ENCODE peak calls at places on chromosomes 12 and 14, in ten cellular contexts. U is mammary epithelial cell, N is Caco-2, C is fibroblast of the aortic adventitia, H is A673, R is A549, Y is cardiac muscle cell, J is stomach, S is tibial nerve, L is PC-3. Z is an unnamed sample.

GRCh38 chr12:46944104-46944503 is 118.3 kb upstream of the SLC38A4 start:
- DNase-seq in U (peak; percentile 70), N (no peak), C (peak; percentile 76), H (peak; percentile 73), R (no peak), Y (peak; percentile 24), J (no peak), S (no peak), L (peak; percentile 64), Z (no peak)

GRCh38 chr14:105092912-105093425 is 27.7 kb upstream of the GPR132 start:
- DNase-seq in U (peak; percentile 45), N (peak; percentile 68), C (peak; percentile 42), H (peak; percentile 68), R (peak; percentile 77), Y (peak; percentile 62), J (peak; percentile 70), S (no peak), L (peak; percentile 66), Z (no peak)

GRCh38 chr14:25006961-25007795 is 42.8 kb downstream of the STXBP6 start:
- DNase-seq in U (peak; percentile 85), N (peak; percentile 42), C (peak; percentile 86), H (peak; percentile 67), R (peak; percentile 21), Y (no peak), J (no peak), S (no peak), L (peak; percentile 62), Z (no peak)

GRCh38 chr14:74929242-74929641 is 6.2 kb upstream of the RPS6KL1 start:
- DNase-seq in U (no peak), N (no peak), C (no peak), H (no peak), R (no peak), Y (no peak), J (no peak), S (no peak), L (no peak), Z (no peak)

GRCh38 chr14:50937325-50937724 is 7.0 kb downstream of the PYGL start:
- DNase-seq in U (peak; percentile 78), N (no peak), C (peak; percentile 76), H (peak; percentile 39), R (no peak), Y (no peak), J (no peak), S (no peak), L (peak; percentile 73), Z (no peak)

GRCh38 chr12:6430124-6430989 is 14.4 kb upstream of the CD27 start:
- DNase-seq in U (peak; percentile 90), N (peak; percentile 50), C (peak; percentile 100), H (peak; percentile 94), R (peak; percentile 93), Y (no peak), J (peak; percentile 87), S (peak; percentile 87), L (peak; percentile 94), Z (peak; percentile 36)

GRCh38 chr12:123076604-123077297 is 74.1 kb downstream of the PITPNM2 start:
- DNase-seq in U (peak; percentile 37), N (no peak), C (no peak), H (no peak), R (no peak), Y (no peak), J (no peak), S (no peak), L (peak; percentile 30), Z (no peak)

GRCh38 chr12:77124767-77125166 is 59.4 kb upstream of the E2F7 start:
- DNase-seq in U (peak; percentile 82), N (no peak), C (peak; percentile 52), H (no peak), R (no peak), Y (no peak), J (no peak), S (no peak), L (no peak), Z (no peak)

GRCh38 chr14:77009014-77009413 is 19.5 kb downstream of the IRF2BPL start:
- DNase-seq in U (peak; percentile 81), N (no peak), C (no peak), H (no peak), R (no peak), Y (no peak), J (no peak), S (no peak), L (peak; percentile 64), Z (no peak)

GRCh38 chr12:48932878-48933277 is 7.6 kb upstream of the FKBP11 start:
- DNase-seq in U (no peak), N (no peak), C (no peak), H (no peak), R (no peak), Y (no peak), J (no peak), S (no peak), L (no peak), Z (no peak)

GRCh38 chr14:34169561-34169960 is 218.7 kb upstream of the EGLN3 start:
- DNase-seq in U (no peak), N (no peak), C (no peak), H (no peak), R (no peak), Y (no peak), J (no peak), S (no peak), L (no peak), Z (no peak)

GRCh38 chr14:96040836-96041371 is 1.7 kb downstream of the C14orf132 start:
- DNase-seq in U (no peak), N (no peak), C (peak; percentile 32), H (no peak), R (no peak), Y (no peak), J (no peak), S (no peak), L (no peak), Z (no peak)

GRCh38 chr12:122123761-122124145 is 45.2 kb downstream of the MLXIP start:
- DNase-seq in U (no peak), N (no peak), C (no peak), H (no peak), R (no peak), Y (no peak), J (no peak), S (no peak), L (no peak), Z (no peak)

GRCh38 chr12:132675753-132676152 is 11.4 kb downstream of the POLE start:
- DNase-seq in U (no peak), N (no peak), C (no peak), H (no peak), R (no peak), Y (no peak), J (no peak), S (no peak), L (no peak), Z (no peak)
- TF ChIP-seq CTCF in U (no peak), N (no peak), C (no peak), H (no peak), R (no peak), Y (no peak), J (no peak), S (no peak), L (no peak), Z (no peak)

DNA sequence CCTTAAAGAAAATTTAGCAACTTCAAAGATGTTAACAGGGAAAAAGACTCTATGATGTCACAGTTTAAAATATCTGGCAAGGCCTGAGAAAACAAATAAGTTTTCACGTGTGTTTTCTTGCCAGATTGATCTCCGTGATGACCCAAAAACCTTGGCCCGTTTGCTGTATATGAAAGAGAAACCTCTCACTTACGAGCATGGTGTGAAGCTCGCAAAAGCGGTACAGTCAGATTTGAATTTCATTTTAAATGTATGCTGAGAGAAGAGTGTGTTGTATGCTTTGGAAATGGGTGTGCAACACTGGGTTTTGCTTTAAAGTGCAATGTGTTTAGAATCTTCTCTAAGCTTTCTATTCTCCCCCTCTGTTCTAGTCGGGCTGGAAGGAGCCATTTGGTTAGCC is 35.7 kb downstream of the GPHB5 start:
- DNase-seq in U (no peak), N (no peak), C (peak; percentile 26), H (no peak), R (no peak), Y (no peak), J (no peak), S (no peak), L (no peak), Z (no peak)
- H3K4me3 ChIP-seq in U (no peak overlapping the region), N (no peak overlapping the region), C (no peak overlapping the region), H (no peak overlapping the region), R (no peak overlapping the region), Y (no peak overlapping the region), J (no peak overlapping the region), S (no peak overlapping the region), L (no peak overlapping the region), Z (no peak overlapping the region)

GRCh38 chr12:86730233-86730632 is 474.0 kb upstream of the MGAT4C start:
- DNase-seq in U (no peak), N (no peak), C (no peak), H (no peak), R (no peak), Y (no peak), J (no peak), S (no peak), L (no peak), Z (no peak)

GRCh38 chr12:86727151-86727550 is 471.0 kb upstream of the MGAT4C start:
- DNase-seq in U (peak; percentile 36), N (no peak), C (peak; percentile 71), H (no peak), R (no peak), Y (no peak), J (no peak), S (no peak), L (peak; percentile 60), Z (no peak)

GRCh38 chr12:86735072-86735471 is 478.9 kb upstream of the MGAT4C start:
- DNase-seq in U (no peak), N (no peak), C (no peak), H (no peak), R (no peak), Y (no peak), J (no peak), S (no peak), L (no peak), Z (no peak)

GRCh38 chr12:86724716-86725115 is 468.5 kb upstream of the MGAT4C start:
- DNase-seq in U (no peak), N (no peak), C (peak; percentile 35), H (no peak), R (no peak), Y (no peak), J (no peak), S (no peak), L (no peak), Z (no peak)

GRCh38 chr12:86729798-86730197 is 473.6 kb upstream of the MGAT4C start:
- DNase-seq in U (no peak), N (no peak), C (no peak), H (no peak), R (no peak), Y (no peak), J (no peak), S (no peak), L (no peak), Z (no peak)
- TF ChIP-seq CTCF in U (no peak), N (no peak), C (no peak), H (no peak), R (no peak), Y (no peak), J (no peak), S (no peak), L (no peak), Z (no peak)

DNA sequence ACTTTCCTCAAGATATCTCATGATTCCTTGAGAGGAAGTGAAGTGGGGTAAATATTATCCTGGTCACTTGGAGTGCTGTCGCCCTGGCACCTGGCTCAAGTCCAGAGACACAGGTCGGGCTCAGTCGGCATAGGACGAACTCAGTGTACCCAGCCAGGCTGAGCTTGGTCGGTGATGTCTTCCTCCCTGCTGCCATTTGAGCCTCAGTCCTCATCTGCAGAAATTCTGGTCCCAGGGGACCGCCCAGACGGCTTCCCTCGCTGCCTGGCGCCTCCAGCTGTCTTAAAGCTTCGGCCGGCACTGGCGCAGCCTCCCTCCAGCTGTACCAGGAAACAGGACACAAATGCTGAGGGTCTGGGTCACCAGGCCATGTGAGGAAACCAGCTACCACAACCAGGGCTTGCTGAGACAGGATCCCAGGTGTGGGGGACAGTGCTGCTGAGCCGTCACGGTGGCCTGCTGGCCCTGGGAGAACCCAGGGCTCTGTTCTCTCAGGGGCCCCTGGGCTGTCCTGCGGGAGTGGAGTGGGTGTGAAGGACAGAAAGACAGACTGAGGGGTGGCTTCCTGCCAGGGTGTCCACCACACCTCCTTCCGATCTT is 5.0 kb upstream of the KLC1 start:
- DNase-seq in U (no peak), N (no peak), C (no peak), H (no peak), R (no peak), Y (no peak), J (peak; percentile 51), S (no peak), L (no peak), Z (peak; percentile 86)
- H3K4me3 ChIP-seq in U (no peak overlapping the region), N (no peak overlapping the region), C (no peak overlapping the region), H (no peak overlapping the region), R (no peak overlapping the region), Y (no peak overlapping the region), J (no peak overlapping the region), S (no peak overlapping the region), L (no peak overlapping the region), Z (peak overlapping the region; percentile 24)